ENCODE peak calls at places on chromosomes 7 and 10, in ten cellular contexts. One of them, this sample, is unnamed.
A peak's percentile ranks its signal among the peaks of the same experiment; 100 is the strongest.

GRCh38 chr10:104347295-104348045 is 6.2 kb upstream of the CFAP58 start:
- DNase-seq in A549: no peak
- DNase-seq in GM12865: no peak
- DNase-seq in AG04450: no peak
- DNase-seq in mucosa of descending colon: no peak
- DNase-seq in thoracic aorta: no peak
- DNase-seq in fibroblast of lung: no peak
- DNase-seq in cardiac fibroblast: no peak
- DNase-seq in RWPE2: no peak
- DNase-seq in fibroblast of pulmonary artery: no peak
- DNase-seq in this sample: no peak

GRCh38 chr7:137169282-137169698 is 174.2 kb downstream of the PTN start:
- DNase-seq in A549: peak; percentile 58
- DNase-seq in GM12865: peak; percentile 33
- DNase-seq in AG04450: peak; percentile 55
- DNase-seq in mucosa of descending colon: no peak
- DNase-seq in thoracic aorta: no peak
- DNase-seq in fibroblast of lung: peak; percentile 78
- DNase-seq in cardiac fibroblast: peak; percentile 84
- DNase-seq in RWPE2: no peak
- DNase-seq in fibroblast of pulmonary artery: peak; percentile 88
- DNase-seq in this sample: peak; percentile 80

GRCh38 chr10:451021-451471 is 238.4 kb downstream of the DIP2C start:
- DNase-seq in A549: no peak
- DNase-seq in GM12865: peak; percentile 86
- DNase-seq in AG04450: no peak
- DNase-seq in mucosa of descending colon: no peak
- DNase-seq in thoracic aorta: no peak
- DNase-seq in fibroblast of lung: peak; percentile 23
- DNase-seq in cardiac fibroblast: no peak
- DNase-seq in RWPE2: no peak
- DNase-seq in fibroblast of pulmonary artery: no peak
- DNase-seq in this sample: no peak

GRCh38 chr10:129382401-129382800 is 84.6 kb upstream of the MGMT start:
- DNase-seq in A549: no peak
- DNase-seq in GM12865: no peak
- DNase-seq in AG04450: no peak
- DNase-seq in mucosa of descending colon: no peak
- DNase-seq in thoracic aorta: no peak
- DNase-seq in fibroblast of lung: no peak
- DNase-seq in cardiac fibroblast: no peak
- DNase-seq in RWPE2: no peak
- DNase-seq in fibroblast of pulmonary artery: no peak
- DNase-seq in this sample: no peak

GRCh38 chr10:97508342-97508741 is 9.6 kb downstream of the UBTD1 start:
- DNase-seq in A549: no peak
- DNase-seq in GM12865: no peak
- DNase-seq in AG04450: no peak
- DNase-seq in mucosa of descending colon: no peak
- DNase-seq in thoracic aorta: no peak
- DNase-seq in fibroblast of lung: peak; percentile 73
- DNase-seq in cardiac fibroblast: peak; percentile 66
- DNase-seq in RWPE2: no peak
- DNase-seq in fibroblast of pulmonary artery: peak; percentile 76
- DNase-seq in this sample: peak; percentile 32

GRCh38 chr7:16850772-16851466 is 30.9 kb downstream of the AGR3 start:
- DNase-seq in A549: no peak
- DNase-seq in GM12865: no peak
- DNase-seq in AG04450: no peak
- DNase-seq in mucosa of descending colon: peak; percentile 51
- DNase-seq in thoracic aorta: no peak
- DNase-seq in fibroblast of lung: no peak
- DNase-seq in cardiac fibroblast: no peak
- DNase-seq in RWPE2: no peak
- DNase-seq in fibroblast of pulmonary artery: no peak
- DNase-seq in this sample: no peak

GRCh38 chr7:8290645-8291308 is 28.8 kb upstream of the ICA1 start:
- DNase-seq in A549: no peak
- DNase-seq in GM12865: no peak
- DNase-seq in AG04450: no peak
- DNase-seq in mucosa of descending colon: no peak
- DNase-seq in thoracic aorta: no peak
- DNase-seq in fibroblast of lung: peak; percentile 13
- DNase-seq in cardiac fibroblast: no peak
- DNase-seq in RWPE2: no peak
- DNase-seq in fibroblast of pulmonary artery: no peak
- DNase-seq in this sample: no peak

GRCh38 chr7:601573-602340 is 82.1 kb upstream of the PDGFA start:
- DNase-seq in A549: no peak
- DNase-seq in GM12865: peak; percentile 89
- DNase-seq in AG04450: no peak
- DNase-seq in mucosa of descending colon: peak; percentile 84
- DNase-seq in thoracic aorta: peak; percentile 76
- DNase-seq in fibroblast of lung: peak; percentile 38
- DNase-seq in cardiac fibroblast: peak; percentile 48
- DNase-seq in RWPE2: peak; percentile 61
- DNase-seq in fibroblast of pulmonary artery: peak; percentile 40
- DNase-seq in this sample: no peak

GRCh38 chr7:2001601-2002442 is 230.9 kb downstream of the MAD1L1 start:
- DNase-seq in A549: no peak
- DNase-seq in GM12865: no peak
- DNase-seq in AG04450: no peak
- DNase-seq in mucosa of descending colon: peak; percentile 33
- DNase-seq in thoracic aorta: no peak
- DNase-seq in fibroblast of lung: no peak
- DNase-seq in cardiac fibroblast: no peak
- DNase-seq in RWPE2: peak; percentile 49
- DNase-seq in fibroblast of pulmonary artery: no peak
- DNase-seq in this sample: no peak

GRCh38 chr10:15369642-15370211 is 1.4 kb downstream of the FAM171A1 start:
- DNase-seq in A549: no peak
- DNase-seq in GM12865: no peak
- DNase-seq in AG04450: no peak
- DNase-seq in mucosa of descending colon: no peak
- DNase-seq in thoracic aorta: no peak
- DNase-seq in fibroblast of lung: peak; percentile 11
- DNase-seq in cardiac fibroblast: peak; percentile 25
- DNase-seq in RWPE2: no peak
- DNase-seq in fibroblast of pulmonary artery: no peak
- DNase-seq in this sample: no peak

GRCh38 chr10:110664483-110665420 is 20.6 kb downstream of the RBM20 start:
- DNase-seq in A549: peak; percentile 80
- DNase-seq in GM12865: no peak
- DNase-seq in AG04450: peak; percentile 85
- DNase-seq in mucosa of descending colon: no peak
- DNase-seq in thoracic aorta: no peak
- DNase-seq in fibroblast of lung: peak; percentile 92
- DNase-seq in cardiac fibroblast: peak; percentile 88
- DNase-seq in RWPE2: peak; percentile 74
- DNase-seq in fibroblast of pulmonary artery: peak; percentile 82
- DNase-seq in this sample: peak; percentile 80

GRCh38 chr7:70392282-70392681 is 739.7 kb upstream of the GALNT17 start:
- DNase-seq in A549: no peak
- DNase-seq in GM12865: no peak
- DNase-seq in AG04450: no peak
- DNase-seq in mucosa of descending colon: no peak
- DNase-seq in thoracic aorta: no peak
- DNase-seq in fibroblast of lung: peak; percentile 72
- DNase-seq in cardiac fibroblast: peak; percentile 20
- DNase-seq in RWPE2: no peak
- DNase-seq in fibroblast of pulmonary artery: peak; percentile 3
- DNase-seq in this sample: no peak

GRCh38 chr10:97731346-97732051 is 5.4 kb upstream of the ZFYVE27 start:
- DNase-seq in A549: peak; percentile 81
- DNase-seq in GM12865: peak; percentile 71
- DNase-seq in AG04450: peak; percentile 61
- DNase-seq in mucosa of descending colon: no peak
- DNase-seq in thoracic aorta: no peak
- DNase-seq in fibroblast of lung: peak; percentile 58
- DNase-seq in cardiac fibroblast: peak; percentile 86
- DNase-seq in RWPE2: no peak
- DNase-seq in fibroblast of pulmonary artery: peak; percentile 85
- DNase-seq in this sample: peak; percentile 55

GRCh38 chr10:51005551-51005950 is 68.7 kb upstream of the PRKG1 start:
- DNase-seq in A549: no peak
- DNase-seq in GM12865: no peak
- DNase-seq in AG04450: no peak
- DNase-seq in mucosa of descending colon: no peak
- DNase-seq in thoracic aorta: no peak
- DNase-seq in fibroblast of lung: no peak
- DNase-seq in cardiac fibroblast: no peak
- DNase-seq in RWPE2: no peak
- DNase-seq in fibroblast of pulmonary artery: no peak
- DNase-seq in this sample: no peak

GRCh38 chr10:75403144-75404022 is 1.8 kb upstream of the ZNF503 start:
- DNase-seq in A549: peak; percentile 42
- DNase-seq in GM12865: no peak
- DNase-seq in AG04450: no peak
- DNase-seq in mucosa of descending colon: no peak
- DNase-seq in thoracic aorta: no peak
- DNase-seq in fibroblast of lung: peak; percentile 55
- DNase-seq in cardiac fibroblast: no peak
- DNase-seq in RWPE2: no peak
- DNase-seq in fibroblast of pulmonary artery: no peak
- DNase-seq in this sample: no peak

GRCh38 chr7:101225650-101226049 is 7.7 kb downstream of the ZNHIT1 start:
- DNase-seq in A549: no peak
- DNase-seq in GM12865: peak; percentile 42
- DNase-seq in AG04450: no peak
- DNase-seq in mucosa of descending colon: no peak
- DNase-seq in thoracic aorta: no peak
- DNase-seq in fibroblast of lung: no peak
- DNase-seq in cardiac fibroblast: no peak
- DNase-seq in RWPE2: no peak
- DNase-seq in fibroblast of pulmonary artery: no peak
- DNase-seq in this sample: no peak

GRCh38 chr10:31143331-31143935 is 111.8 kb upstream of the ZNF438 start:
- DNase-seq in A549: no peak
- DNase-seq in GM12865: no peak
- DNase-seq in AG04450: no peak
- DNase-seq in mucosa of descending colon: no peak
- DNase-seq in thoracic aorta: no peak
- DNase-seq in fibroblast of lung: peak; percentile 64
- DNase-seq in cardiac fibroblast: no peak
- DNase-seq in RWPE2: no peak
- DNase-seq in fibroblast of pulmonary artery: no peak
- DNase-seq in this sample: no peak

GRCh38 chr10:106278385-106278784 is 886.1 kb downstream of the SORCS1 start:
- DNase-seq in A549: no peak
- DNase-seq in GM12865: no peak
- DNase-seq in AG04450: no peak
- DNase-seq in mucosa of descending colon: no peak
- DNase-seq in thoracic aorta: no peak
- DNase-seq in fibroblast of lung: no peak
- DNase-seq in cardiac fibroblast: peak; percentile 7
- DNase-seq in RWPE2: no peak
- DNase-seq in fibroblast of pulmonary artery: peak; percentile 31
- DNase-seq in this sample: no peak
- TF ChIP-seq CTCF in A549: no peak
- TF ChIP-seq CTCF in GM12865: no peak
- TF ChIP-seq CTCF in AG04450: no peak
- TF ChIP-seq CTCF in mucosa of descending colon: no peak
- TF ChIP-seq CTCF in thoracic aorta: no peak
- TF ChIP-seq CTCF in fibroblast of lung: no peak
- TF ChIP-seq CTCF in cardiac fibroblast: no peak
- TF ChIP-seq CTCF in RWPE2: peak; percentile 6
- TF ChIP-seq CTCF in fibroblast of pulmonary artery: no peak
- TF ChIP-seq CTCF in this sample: no peak

GRCh38 chr10:73648252-73648651 is 7.0 kb upstream of the MYOZ1 start:
- DNase-seq in A549: no peak
- DNase-seq in GM12865: no peak
- DNase-seq in AG04450: no peak
- DNase-seq in mucosa of descending colon: no peak
- DNase-seq in thoracic aorta: no peak
- DNase-seq in fibroblast of lung: no peak
- DNase-seq in cardiac fibroblast: no peak
- DNase-seq in RWPE2: no peak
- DNase-seq in fibroblast of pulmonary artery: no peak
- DNase-seq in this sample: no peak
- H3K4me3 ChIP-seq in A549: no peak overlapping the region
- H3K4me3 ChIP-seq in GM12865: peak overlapping the region; percentile 48
- H3K4me3 ChIP-seq in AG04450: peak overlapping the region; percentile 27
- H3K4me3 ChIP-seq in mucosa of descending colon: no peak overlapping the region
- H3K4me3 ChIP-seq in thoracic aorta: peak overlapping the region; percentile 97
- H3K4me3 ChIP-seq in fibroblast of lung: no peak overlapping the region
- H3K4me3 ChIP-seq in cardiac fibroblast: peak overlapping the region; percentile 51
- H3K4me3 ChIP-seq in RWPE2: no peak overlapping the region
- H3K4me3 ChIP-seq in fibroblast of pulmonary artery: peak overlapping the region; percentile 55
- H3K4me3 ChIP-seq in this sample: peak overlapping the region; percentile 64

GRCh38 chr7:74656911-74657691 is 417 bp upstream of the GTF2I start:
- DNase-seq in A549: peak; percentile 98
- DNase-seq in GM12865: peak; percentile 100
- DNase-seq in AG04450: peak; percentile 92
- DNase-seq in mucosa of descending colon: peak; percentile 99
- DNase-seq in thoracic aorta: peak; percentile 94
- DNase-seq in fibroblast of lung: peak; percentile 94
- DNase-seq in cardiac fibroblast: peak; percentile 98
- DNase-seq in RWPE2: peak; percentile 99
- DNase-seq in fibroblast of pulmonary artery: peak; percentile 97
- DNase-seq in this sample: peak; percentile 88
- TF ChIP-seq CTCF in A549: no peak
- TF ChIP-seq CTCF in GM12865: peak; percentile 2
- TF ChIP-seq CTCF in AG04450: peak; percentile 29
- TF ChIP-seq CTCF in mucosa of descending colon: no peak
- TF ChIP-seq CTCF in thoracic aorta: no peak
- TF ChIP-seq CTCF in fibroblast of lung: peak; percentile 6
- TF ChIP-seq CTCF in cardiac fibroblast: peak; percentile 10
- TF ChIP-seq CTCF in RWPE2: peak; percentile 8
- TF ChIP-seq CTCF in fibroblast of pulmonary artery: no peak
- TF ChIP-seq CTCF in this sample: no peak

GRCh38 chr10:21514101-21514807 is 11.2 kb downstream of the SKIDA1 start:
- DNase-seq in A549: no peak
- DNase-seq in GM12865: no peak
- DNase-seq in AG04450: no peak
- DNase-seq in mucosa of descending colon: no peak
- DNase-seq in thoracic aorta: no peak
- DNase-seq in fibroblast of lung: peak; percentile 45
- DNase-seq in cardiac fibroblast: no peak
- DNase-seq in RWPE2: no peak
- DNase-seq in fibroblast of pulmonary artery: peak; percentile 51
- DNase-seq in this sample: no peak

GRCh38 chr10:21515581-21516269 is 9.8 kb downstream of the SKIDA1 start:
- DNase-seq in A549: no peak
- DNase-seq in GM12865: no peak
- DNase-seq in AG04450: no peak
- DNase-seq in mucosa of descending colon: no peak
- DNase-seq in thoracic aorta: no peak
- DNase-seq in fibroblast of lung: peak; percentile 48
- DNase-seq in cardiac fibroblast: no peak
- DNase-seq in RWPE2: no peak
- DNase-seq in fibroblast of pulmonary artery: peak; percentile 25
- DNase-seq in this sample: no peak

GRCh38 chr10:21513035-21513434 is 12.4 kb downstream of the SKIDA1 start:
- DNase-seq in A549: no peak
- DNase-seq in GM12865: no peak
- DNase-seq in AG04450: no peak
- DNase-seq in mucosa of descending colon: no peak
- DNase-seq in thoracic aorta: no peak
- DNase-seq in fibroblast of lung: peak; percentile 13
- DNase-seq in cardiac fibroblast: no peak
- DNase-seq in RWPE2: no peak
- DNase-seq in fibroblast of pulmonary artery: no peak
- DNase-seq in this sample: no peak

GRCh38 chr10:21516270-21517131 is 9.0 kb downstream of the SKIDA1 start:
- DNase-seq in A549: peak; percentile 63
- DNase-seq in GM12865: peak; percentile 83
- DNase-seq in AG04450: no peak
- DNase-seq in mucosa of descending colon: peak; percentile 68
- DNase-seq in thoracic aorta: no peak
- DNase-seq in fibroblast of lung: peak; percentile 78
- DNase-seq in cardiac fibroblast: peak; percentile 77
- DNase-seq in RWPE2: peak; percentile 67
- DNase-seq in fibroblast of pulmonary artery: peak; percentile 75
- DNase-seq in this sample: no peak

GRCh38 chr10:21514808-21515580 is 10.5 kb downstream of the SKIDA1 start:
- DNase-seq in A549: no peak
- DNase-seq in GM12865: no peak
- DNase-seq in AG04450: no peak
- DNase-seq in mucosa of descending colon: no peak
- DNase-seq in thoracic aorta: no peak
- DNase-seq in fibroblast of lung: peak; percentile 67
- DNase-seq in cardiac fibroblast: no peak
- DNase-seq in RWPE2: no peak
- DNase-seq in fibroblast of pulmonary artery: no peak
- DNase-seq in this sample: no peak
- H3K4me3 ChIP-seq in A549: no peak overlapping the region
- H3K4me3 ChIP-seq in GM12865: no peak overlapping the region
- H3K4me3 ChIP-seq in AG04450: peak overlapping the region; percentile 70
- H3K4me3 ChIP-seq in mucosa of descending colon: no peak overlapping the region
- H3K4me3 ChIP-seq in thoracic aorta: no peak overlapping the region
- H3K4me3 ChIP-seq in fibroblast of lung: peak overlapping the region; percentile 55
- H3K4me3 ChIP-seq in cardiac fibroblast: no peak overlapping the region
- H3K4me3 ChIP-seq in RWPE2: no peak overlapping the region
- H3K4me3 ChIP-seq in fibroblast of pulmonary artery: no peak overlapping the region
- H3K4me3 ChIP-seq in this sample: peak overlapping the region; percentile 57

This sample was measured in astrocyte of the cerebellum.